ENCODE peak calls at places on chromosomes 11 and 22, in six cellular contexts. One of them, this sample, is unnamed.

GRCh38 chr22:43888740-43889139 is 3.1 kb downstream of the PNPLA5 start:
- DNase-seq in NCI-H1417 treated with DMSO at 0.1 percent for 48 hours: no peak
- DNase-seq in EH: no peak
- DNase-seq in MCF 10A: no peak
- DNase-seq in T-helper 9 cell: no peak
- DNase-seq in kidney glomerular epithelial cell: no peak
- DNase-seq in this sample: no peak

GRCh38 chr11:68216171-68216938 is 3.3 kb upstream of the KMT5B start:
- DNase-seq in EH: no peak
- DNase-seq in NCI-H1417 treated with DMSO at 0.1 percent for 48 hours: no peak
- DNase-seq in MCF 10A: no peak
- DNase-seq in T-helper 9 cell: no peak
- DNase-seq in kidney glomerular epithelial cell: no peak
- DNase-seq in this sample: no peak

GRCh38 chr22:22927196-22927887 is 39.7 kb downstream of the IGLL5 start:
- DNase-seq in T-helper 9 cell: no peak
- DNase-seq in kidney glomerular epithelial cell: no peak
- DNase-seq in EH: no peak
- DNase-seq in NCI-H1417 treated with DMSO at 0.1 percent for 48 hours: no peak
- DNase-seq in MCF 10A: no peak
- DNase-seq in this sample: no peak

GRCh38 chr22:30422481-30423295 is 2.9 kb upstream of the MTFP1 start:
- DNase-seq in kidney glomerular epithelial cell: peak
- DNase-seq in NCI-H1417 treated with DMSO at 0.1 percent for 48 hours: no peak
- DNase-seq in T-helper 9 cell: no peak
- DNase-seq in EH: peak
- DNase-seq in MCF 10A: peak
- DNase-seq in this sample: peak

GRCh38 chr11:126490261-126490660 is 134.8 kb downstream of the ST3GAL4 start:
- DNase-seq in T-helper 9 cell: no peak
- DNase-seq in kidney glomerular epithelial cell: no peak
- DNase-seq in NCI-H1417 treated with DMSO at 0.1 percent for 48 hours: no peak
- DNase-seq in MCF 10A: no peak
- DNase-seq in EH: no peak
- DNase-seq in this sample: no peak

GRCh38 chr11:12818333-12819015 is 144.3 kb downstream of the TEAD1 start:
- DNase-seq in T-helper 9 cell: no peak
- DNase-seq in EH: peak
- DNase-seq in kidney glomerular epithelial cell: no peak
- DNase-seq in NCI-H1417 treated with DMSO at 0.1 percent for 48 hours: no peak
- DNase-seq in MCF 10A: peak
- DNase-seq in this sample: peak

GRCh38 chr11:110428956-110429613 is 663 bp upstream of the FDX1 start:
- DNase-seq in EH: no peak
- DNase-seq in kidney glomerular epithelial cell: no peak
- DNase-seq in T-helper 9 cell: no peak
- DNase-seq in MCF 10A: no peak
- DNase-seq in NCI-H1417 treated with DMSO at 0.1 percent for 48 hours: no peak
- DNase-seq in this sample: no peak

GRCh38 chr11:104946907-104947306 is 21.5 kb downstream of the CASP4 start:
- DNase-seq in T-helper 9 cell: no peak
- DNase-seq in NCI-H1417 treated with DMSO at 0.1 percent for 48 hours: no peak
- DNase-seq in kidney glomerular epithelial cell: peak
- DNase-seq in EH: peak
- DNase-seq in MCF 10A: peak
- DNase-seq in this sample: peak

GRCh38 chr11:34601085-34601444 is 19.8 kb upstream of the EHF start:
- DNase-seq in NCI-H1417 treated with DMSO at 0.1 percent for 48 hours: no peak
- DNase-seq in EH: no peak
- DNase-seq in MCF 10A: no peak
- DNase-seq in kidney glomerular epithelial cell: no peak
- DNase-seq in T-helper 9 cell: no peak
- DNase-seq in this sample: peak

GRCh38 chr22:19524170-19525115 is at the start of gene CLDN5:
- DNase-seq in kidney glomerular epithelial cell: no peak
- DNase-seq in EH: peak
- DNase-seq in NCI-H1417 treated with DMSO at 0.1 percent for 48 hours: no peak
- DNase-seq in MCF 10A: no peak
- DNase-seq in T-helper 9 cell: no peak
- DNase-seq in this sample: peak